ENCODE peak calls at places on chromosome 10, in five cellular contexts. One of them, this sample, is unnamed.

GRCh38 chr10:48206470-48207250 is 67.8 kb downstream of the FRMPD2 start:
- DNase-seq in H9: no peak
- DNase-seq in amniotic stem cell: no peak
- DNase-seq in M059J: no peak
- DNase-seq in neuronal stem cell: no peak
- DNase-seq in this sample: no peak

GRCh38 chr10:122019414-122019975 is 30.5 kb downstream of the TACC2 start:
- DNase-seq in H9: peak
- DNase-seq in amniotic stem cell: no peak
- DNase-seq in M059J: no peak
- DNase-seq in neuronal stem cell: peak
- DNase-seq in this sample: no peak

GRCh38 chr10:78757542-78757941 is 311.2 kb upstream of the ZMIZ1 start:
- DNase-seq in H9: no peak
- DNase-seq in amniotic stem cell: no peak
- DNase-seq in M059J: peak
- DNase-seq in neuronal stem cell: no peak
- DNase-seq in this sample: no peak

GRCh38 chr10:88347597-88348304 is 235.4 kb downstream of the RNLS start:
- DNase-seq in H9: peak
- DNase-seq in amniotic stem cell: no peak
- DNase-seq in M059J: no peak
- DNase-seq in neuronal stem cell: no peak
- DNase-seq in this sample: peak

GRCh38 chr10:324593-324992 is 189.3 kb downstream of the ZMYND11 start:
- DNase-seq in H9: no peak
- DNase-seq in amniotic stem cell: no peak
- DNase-seq in M059J: no peak
- DNase-seq in neuronal stem cell: no peak
- DNase-seq in this sample: no peak

GRCh38 chr10:30353851-30354250 is 4.8 kb upstream of the MTPAP start:
- DNase-seq in H9: no peak
- DNase-seq in amniotic stem cell: peak
- DNase-seq in M059J: peak
- DNase-seq in neuronal stem cell: no peak
- DNase-seq in this sample: no peak

GRCh38 chr10:44627591-44628354 is 242.9 kb upstream of the CXCL12 start:
- DNase-seq in H9: no peak
- DNase-seq in amniotic stem cell: peak
- DNase-seq in M059J: peak
- DNase-seq in neuronal stem cell: no peak
- DNase-seq in this sample: no peak

GRCh38 chr10:36634916-36635315 is 490.5 kb upstream of the ANKRD30A start:
- DNase-seq in H9: no peak
- DNase-seq in amniotic stem cell: peak
- DNase-seq in M059J: peak
- DNase-seq in neuronal stem cell: no peak
- DNase-seq in this sample: no peak

GRCh38 chr10:128694532-128694931 is 568.3 kb upstream of the MKI67 start:
- DNase-seq in H9: no peak
- DNase-seq in amniotic stem cell: no peak
- DNase-seq in M059J: no peak
- DNase-seq in neuronal stem cell: no peak
- DNase-seq in this sample: no peak

GRCh38 chr10:103186128-103186527 is 6.9 kb downstream of the NT5C2 start:
- DNase-seq in H9: no peak
- DNase-seq in amniotic stem cell: no peak
- DNase-seq in M059J: no peak
- DNase-seq in neuronal stem cell: no peak
- DNase-seq in this sample: no peak

GRCh38 chr10:58164517-58164916 is 103.2 kb downstream of the IPMK start:
- DNase-seq in H9: no peak
- DNase-seq in amniotic stem cell: no peak
- DNase-seq in M059J: no peak
- DNase-seq in neuronal stem cell: no peak
- DNase-seq in this sample: no peak

GRCh38 chr10:78028438-78029293 is 649 bp downstream of the POLR3A start:
- DNase-seq in H9: no peak
- DNase-seq in amniotic stem cell: no peak
- DNase-seq in M059J: peak
- DNase-seq in neuronal stem cell: peak
- DNase-seq in this sample: no peak

GRCh38 chr10:84685047-84685660 is 356.8 kb downstream of the CCSER2 start:
- DNase-seq in H9: no peak
- DNase-seq in amniotic stem cell: no peak
- DNase-seq in M059J: no peak
- DNase-seq in neuronal stem cell: no peak
- DNase-seq in this sample: no peak

GRCh38 chr10:126021833-126022500 is 125.6 kb downstream of the FANK1 start:
- DNase-seq in H9: no peak
- DNase-seq in amniotic stem cell: no peak
- DNase-seq in M059J: no peak
- DNase-seq in neuronal stem cell: no peak
- DNase-seq in this sample: no peak

GRCh38 chr10:96560970-96561887 is 25.6 kb downstream of the TM9SF3 start:
- DNase-seq in H9: no peak
- DNase-seq in amniotic stem cell: no peak
- DNase-seq in M059J: peak
- DNase-seq in neuronal stem cell: no peak
- DNase-seq in this sample: no peak

GRCh38 chr10:122864901-122865300 is 14.5 kb downstream of the FAM24B start:
- DNase-seq in H9: no peak
- DNase-seq in amniotic stem cell: no peak
- DNase-seq in M059J: peak
- DNase-seq in neuronal stem cell: no peak
- DNase-seq in this sample: no peak

GRCh38 chr10:92689663-92690210 is at the start of gene HHEX:
- DNase-seq in H9: peak
- DNase-seq in amniotic stem cell: peak
- DNase-seq in M059J: no peak
- DNase-seq in neuronal stem cell: peak
- DNase-seq in this sample: no peak

GRCh38 chr10:59360605-59361515 is 1.5 kb downstream of the FAM13C start:
- DNase-seq in H9: no peak
- DNase-seq in amniotic stem cell: no peak
- DNase-seq in M059J: peak
- DNase-seq in neuronal stem cell: no peak
- DNase-seq in this sample: no peak

GRCh38 chr10:71064413-71065118 is 147.8 kb upstream of the UNC5B start:
- DNase-seq in H9: no peak
- DNase-seq in amniotic stem cell: no peak
- DNase-seq in M059J: no peak
- DNase-seq in neuronal stem cell: no peak
- DNase-seq in this sample: no peak

GRCh38 chr10:124597677-124598165 is 136.1 kb downstream of the LHPP start:
- DNase-seq in H9: no peak
- DNase-seq in amniotic stem cell: no peak
- DNase-seq in M059J: no peak
- DNase-seq in neuronal stem cell: no peak
- DNase-seq in this sample: no peak

GRCh38 chr10:94678475-94678874 is 5.1 kb upstream of the CYP2C18 start:
- DNase-seq in H9: no peak
- DNase-seq in amniotic stem cell: no peak
- DNase-seq in M059J: no peak
- DNase-seq in neuronal stem cell: no peak
- DNase-seq in this sample: no peak

GRCh38 chr10:61643316-61643751 is 19.4 kb upstream of the CABCOCO1 start:
- DNase-seq in H9: no peak
- DNase-seq in amniotic stem cell: no peak
- DNase-seq in M059J: peak
- DNase-seq in neuronal stem cell: no peak
- DNase-seq in this sample: no peak

GRCh38 chr10:111018021-111018420 is 58.8 kb upstream of the ADRA2A start:
- DNase-seq in H9: no peak
- DNase-seq in amniotic stem cell: no peak
- DNase-seq in M059J: peak
- DNase-seq in neuronal stem cell: no peak
- DNase-seq in this sample: no peak

GRCh38 chr10:92753865-92754264 is 64.1 kb downstream of the HHEX start:
- DNase-seq in H9: no peak
- DNase-seq in amniotic stem cell: no peak
- DNase-seq in M059J: no peak
- DNase-seq in neuronal stem cell: no peak
- DNase-seq in this sample: no peak

GRCh38 chr10:17206210-17206709 is 4.8 kb upstream of the TRDMT1 start:
- DNase-seq in H9: no peak
- DNase-seq in amniotic stem cell: peak
- DNase-seq in M059J: peak
- DNase-seq in neuronal stem cell: no peak
- DNase-seq in this sample: no peak

GRCh38 chr10:88200637-88201036 is 337.2 kb downstream of the PTEN start:
- DNase-seq in H9: no peak
- DNase-seq in amniotic stem cell: no peak
- DNase-seq in M059J: no peak
- DNase-seq in neuronal stem cell: peak
- DNase-seq in this sample: no peak

GRCh38 chr10:10938676-10939075 is 79.0 kb upstream of the CELF2 start:
- DNase-seq in H9: no peak
- DNase-seq in amniotic stem cell: no peak
- DNase-seq in M059J: no peak
- DNase-seq in neuronal stem cell: no peak
- DNase-seq in this sample: no peak

GRCh38 chr10:74881253-74881884 is 55.0 kb downstream of the KAT6B start:
- DNase-seq in H9: no peak
- DNase-seq in amniotic stem cell: no peak
- DNase-seq in M059J: no peak
- DNase-seq in neuronal stem cell: no peak
- DNase-seq in this sample: no peak

GRCh38 chr10:69468771-69469129 is 17.5 kb downstream of the TSPAN15 start:
- DNase-seq in H9: no peak
- DNase-seq in amniotic stem cell: no peak
- DNase-seq in M059J: peak
- DNase-seq in neuronal stem cell: no peak
- DNase-seq in this sample: no peak

GRCh38 chr10:58765905-58766304 is 253.2 kb downstream of the BICC1 start:
- DNase-seq in H9: no peak
- DNase-seq in amniotic stem cell: no peak
- DNase-seq in M059J: no peak
- DNase-seq in neuronal stem cell: no peak
- DNase-seq in this sample: no peak

GRCh38 chr10:1063232-1063862 is 7.2 kb downstream of the WDR37 start:
- DNase-seq in H9: no peak
- DNase-seq in amniotic stem cell: no peak
- DNase-seq in M059J: no peak
- DNase-seq in neuronal stem cell: no peak
- DNase-seq in this sample: no peak

GRCh38 chr10:24645784-24646183 is 77.9 kb downstream of the ARHGAP21 start:
- DNase-seq in H9: no peak
- DNase-seq in amniotic stem cell: no peak
- DNase-seq in M059J: peak
- DNase-seq in neuronal stem cell: no peak
- DNase-seq in this sample: no peak

GRCh38 chr10:74039561-74040145 is 41.7 kb downstream of the VCL start:
- DNase-seq in H9: no peak
- DNase-seq in amniotic stem cell: no peak
- DNase-seq in M059J: no peak
- DNase-seq in neuronal stem cell: no peak
- DNase-seq in this sample: no peak

GRCh38 chr10:32961343-32961891 is 3.4 kb upstream of the ITGB1 start:
- DNase-seq in H9: no peak
- DNase-seq in amniotic stem cell: no peak
- DNase-seq in M059J: no peak
- DNase-seq in neuronal stem cell: no peak
- DNase-seq in this sample: no peak

GRCh38 chr10:5284311-5285057 is 80.3 kb upstream of the UCN3 start:
- DNase-seq in H9: no peak
- DNase-seq in amniotic stem cell: no peak
- DNase-seq in M059J: peak
- DNase-seq in neuronal stem cell: no peak
- DNase-seq in this sample: no peak

GRCh38 chr10:105797234-105797890 is 1156.3 kb downstream of the SORCS3 start:
- DNase-seq in H9: no peak
- DNase-seq in amniotic stem cell: no peak
- DNase-seq in M059J: peak
- DNase-seq in neuronal stem cell: peak
- DNase-seq in this sample: no peak

GRCh38 chr10:36349445-36350063 is 707.5 kb upstream of the FZD8 start:
- DNase-seq in H9: no peak
- DNase-seq in amniotic stem cell: peak
- DNase-seq in M059J: peak
- DNase-seq in neuronal stem cell: no peak
- DNase-seq in this sample: no peak

GRCh38 chr10:36468620-36469019 is 656.8 kb upstream of the ANKRD30A start:
- DNase-seq in H9: no peak
- DNase-seq in amniotic stem cell: no peak
- DNase-seq in M059J: no peak
- DNase-seq in neuronal stem cell: no peak
- DNase-seq in this sample: no peak

GRCh38 chr10:70518695-70519094 is 40.1 kb downstream of the PALD1 start:
- DNase-seq in H9: no peak
- DNase-seq in amniotic stem cell: peak
- DNase-seq in M059J: peak
- DNase-seq in neuronal stem cell: no peak
- DNase-seq in this sample: no peak

GRCh38 chr10:17062009-17062408 is 67.6 kb downstream of the CUBN start:
- DNase-seq in H9: no peak
- DNase-seq in amniotic stem cell: no peak
- DNase-seq in M059J: peak
- DNase-seq in neuronal stem cell: no peak
- DNase-seq in this sample: no peak